ENCODE peak calls at places on chromosomes 6 and 20, in eight cellular contexts. K is tibial nerve, F is prostate gland, N is vagina, R is lower leg skin, S is erythroblast, H is stomach, T is transverse colon. O is an unnamed sample.

GRCh38 chr6:116268589-116269293 is 11.0 kb downstream of the TSPYL1 start:
- DNase-seq in K (no peak), F (no peak), N (no peak), R (no peak), S (peak; percentile 84), H (no peak), T (no peak), O (no peak)

GRCh38 chr20:59945731-59946130 is 5.5 kb downstream of the FAM217B start:
- DNase-seq in K (no peak), F (no peak), N (no peak), R (no peak), S (no peak), H (no peak), T (no peak), O (no peak)

GRCh38 chr20:1214838-1215261 is 11.0 kb upstream of the RAD21L1 start:
- DNase-seq in K (no peak), F (no peak), N (no peak), R (no peak), S (no peak), H (no peak), T (no peak), O (no peak)

GRCh38 chr20:58021481-58021880 is 207.0 kb downstream of the ANKRD60 start:
- DNase-seq in K (peak; percentile 50), F (no peak), N (no peak), R (peak; percentile 94), S (no peak), H (no peak), T (no peak), O (no peak)

GRCh38 chr6:35052694-35053565 is 88.2 kb downstream of the TCP11 start:
- DNase-seq in K (peak; percentile 55), F (no peak), N (no peak), R (no peak), S (peak; percentile 21), H (no peak), T (peak; percentile 38), O (no peak)

GRCh38 chr6:164151161-164151728 is 736.7 kb downstream of the QKI start:
- DNase-seq in K (no peak), F (peak; percentile 85), N (no peak), R (no peak), S (no peak), H (no peak), T (no peak), O (no peak)

GRCh38 chr6:163212123-163212522 is 202.4 kb upstream of the QKI start:
- DNase-seq in K (no peak), F (no peak), N (no peak), R (no peak), S (no peak), H (no peak), T (no peak), O (no peak)

GRCh38 chr6:89079611-89080213 is 839 bp upstream of the PNRC1 start:
- DNase-seq in K (peak; percentile 52), F (peak; percentile 62), N (no peak), R (peak; percentile 88), S (peak; percentile 50), H (peak; percentile 69), T (peak; percentile 64), O (no peak)

GRCh38 chr20:58693226-58694006 is 816 bp downstream of the NPEPL1 start:
- DNase-seq in K (no peak), F (no peak), N (peak; percentile 85), R (peak; percentile 86), S (peak; percentile 47), H (peak; percentile 26), T (peak; percentile 28), O (no peak)

GRCh38 chr20:48526936-48527335 is 300.9 kb downstream of the PREX1 start:
- DNase-seq in K (no peak), F (no peak), N (peak; percentile 42), R (peak; percentile 69), S (no peak), H (no peak), T (no peak), O (no peak)

GRCh38 chr6:129312865-129313264 is 397.1 kb downstream of the ARHGAP18 start:
- DNase-seq in K (no peak), F (no peak), N (no peak), R (no peak), S (no peak), H (no peak), T (no peak), O (peak; percentile 17)

GRCh38 chr6:115575298-115575697 is 485.4 kb downstream of the FRK start:
- DNase-seq in K (no peak), F (no peak), N (no peak), R (no peak), S (no peak), H (no peak), T (no peak), O (no peak)

GRCh38 chr20:2379511-2380229 is 1.0 kb upstream of the TGM6 start:
- DNase-seq in K (no peak), F (no peak), N (peak; percentile 22), R (no peak), S (no peak), H (no peak), T (no peak), O (no peak)

GRCh38 chr6:135722182-135722581 is 129.3 kb upstream of the PDE7B start:
- DNase-seq in K (no peak), F (no peak), N (no peak), R (no peak), S (no peak), H (no peak), T (no peak), O (no peak)

GRCh38 chr20:32685541-32686529 is 12.1 kb upstream of the C20orf203 start:
- DNase-seq in K (peak; percentile 40), F (no peak), N (no peak), R (no peak), S (no peak), H (no peak), T (no peak), O (no peak)

GRCh38 chr6:141105481-141105880 is 1027.2 kb upstream of the GJE1 start:
- DNase-seq in K (no peak), F (no peak), N (no peak), R (no peak), S (no peak), H (no peak), T (no peak), O (no peak)

GRCh38 chr20:59456342-59457132 is 147.8 kb upstream of the PHACTR3 start:
- DNase-seq in K (no peak), F (no peak), N (no peak), R (no peak), S (no peak), H (no peak), T (no peak), O (no peak)

GRCh38 chr6:170208651-170209353 is 82.1 kb downstream of the DLL1 start:
- DNase-seq in K (peak; percentile 3), F (peak; percentile 2), N (peak; percentile 37), R (no peak), S (no peak), H (peak; percentile 17), T (no peak), O (no peak)

GRCh38 chr6:20402181-20403079 is 751 bp downstream of the E2F3 start:
- DNase-seq in K (peak; percentile 47), F (peak; percentile 14), N (no peak), R (peak; percentile 87), S (peak; percentile 74), H (peak; percentile 35), T (peak; percentile 51), O (peak; percentile 24)
- TF ChIP-seq POLR2A in K (no peak), F (no peak), N (no peak), R (no peak), S (no peak), H (no peak), T (no peak), O (peak; percentile 31)

DNA sequence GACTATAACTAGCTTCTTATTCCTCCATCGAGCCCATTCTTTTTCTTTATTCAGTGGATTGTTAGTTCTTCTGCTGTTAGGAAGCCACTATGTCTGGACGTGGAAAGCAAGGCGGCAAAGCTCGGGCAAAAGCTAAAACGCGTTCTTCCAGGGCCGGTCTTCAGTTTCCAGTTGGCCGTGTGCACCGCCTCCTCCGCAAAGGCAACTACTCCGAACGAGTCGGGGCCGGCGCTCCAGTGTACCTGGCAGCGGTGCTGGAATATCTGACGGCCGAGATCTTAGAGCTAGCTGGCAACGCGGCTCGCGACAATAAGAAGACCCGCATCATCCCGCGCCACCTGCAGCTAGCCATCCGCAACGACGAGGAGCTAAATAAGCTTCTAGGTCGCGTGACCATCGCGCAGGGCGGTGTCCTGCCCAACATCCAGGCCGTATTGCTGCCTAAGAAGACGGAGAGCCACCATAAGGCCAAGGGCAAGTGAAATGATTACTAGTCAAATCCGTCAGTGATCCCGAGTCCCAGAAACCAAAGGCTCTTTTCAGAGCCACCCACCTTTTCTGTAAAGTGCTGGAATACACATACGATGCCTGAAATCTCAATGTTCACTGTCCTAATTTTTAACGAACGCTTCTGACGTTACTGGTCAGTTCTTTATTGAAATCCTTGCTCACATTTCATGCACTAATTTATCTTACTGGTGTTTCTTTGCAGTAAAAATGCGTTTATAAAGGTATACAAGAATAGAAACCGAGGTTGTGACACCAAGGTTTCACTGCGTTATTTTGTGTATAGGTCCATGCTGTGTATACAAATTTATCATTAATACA is 129.9 kb downstream of the HFE start:
- DNase-seq in K (peak; percentile 70), F (peak; percentile 82), N (no peak), R (peak; percentile 95), S (peak; percentile 97), H (peak; percentile 84), T (peak; percentile 90), O (no peak)
- TF ChIP-seq POLR2A in K (peak; percentile 69), F (peak; percentile 75), N (no peak), R (no peak), S (peak; percentile 96), H (peak; percentile 36), T (peak; percentile 97), O (peak; percentile 53)

GRCh38 chr20:62305765-62306431 is 3.1 kb downstream of the ADRM1 start:
- DNase-seq in K (no peak), F (no peak), N (no peak), R (no peak), S (no peak), H (no peak), T (no peak), O (no peak)
- TF ChIP-seq POLR2A in K (no peak), F (no peak), N (no peak), R (no peak), S (no peak), H (no peak), T (no peak), O (no peak)

GRCh38 chr6:110548124-110548847 is 71.9 kb upstream of the SLC22A16 start:
- DNase-seq in K (no peak), F (no peak), N (peak; percentile 25), R (no peak), S (no peak), H (no peak), T (no peak), O (no peak)
- TF ChIP-seq POLR2A in K (no peak), F (no peak), N (no peak), R (no peak), S (no peak), H (no peak), T (no peak), O (no peak)

O was measured in H54.